ENCODE peak calls at places on chromosomes 1 and 21, in eight cellular contexts. Z is uterus, M is colonic mucosa, P is AG10803, T is mucosa of descending colon, F is WERI-Rb-1, A is body of pancreas, C is NB4. I is an unnamed sample.

GRCh38 chr1:210446479-210446878 is 117.8 kb downstream of the HHAT start:
- DNase-seq in Z (no peak), M (no peak), P (no peak), T (no peak), F (peak), A (no peak), C (peak), I (no peak)

GRCh38 chr1:23824711-23825075 is 536 bp downstream of the HMGCL start:
- DNase-seq in Z (no peak), M (no peak), P (no peak), T (no peak), F (no peak), A (no peak), C (no peak), I (no peak)

GRCh38 chr1:245800901-245801605 is 646.3 kb downstream of the KIF26B start:
- DNase-seq in Z (no peak), M (no peak), P (no peak), T (no peak), F (no peak), A (no peak), C (no peak), I (peak)

GRCh38 chr1:207097871-207098324 is 6.1 kb upstream of the C4BPA start:
- DNase-seq in Z (no peak), M (no peak), P (no peak), T (no peak), F (no peak), A (no peak), C (no peak), I (no peak)

GRCh38 chr1:2151906-2152305 is 42.7 kb downstream of the FAAP20 start:
- DNase-seq in Z (no peak), M (no peak), P (no peak), T (no peak), F (no peak), A (no peak), C (no peak), I (no peak)

GRCh38 chr1:56435434-56436337 is 143.7 kb downstream of the PLPP3 start:
- DNase-seq in Z (no peak), M (no peak), P (no peak), T (no peak), F (peak), A (no peak), C (no peak), I (no peak)

GRCh38 chr1:21931171-21932093 is 5.7 kb downstream of the HSPG2 start:
- DNase-seq in Z (peak), M (peak), P (peak), T (peak), F (no peak), A (peak), C (peak), I (peak)

GRCh38 chr21:45725844-45726200 is 82.3 kb downstream of the PCBP3 start:
- DNase-seq in Z (no peak), M (no peak), P (no peak), T (no peak), F (no peak), A (no peak), C (no peak), I (no peak)

GRCh38 chr1:117225931-117226330 is 15.2 kb upstream of the VTCN1 start:
- DNase-seq in Z (no peak), M (no peak), P (no peak), T (no peak), F (no peak), A (no peak), C (no peak), I (no peak)

GRCh38 chr1:22469219-22469618 is 17.6 kb downstream of the ZBTB40 start:
- DNase-seq in Z (no peak), M (no peak), P (no peak), T (no peak), F (no peak), A (peak), C (no peak), I (no peak)

GRCh38 chr1:27436204-27437159 is 44.1 kb downstream of the GPR3 start:
- DNase-seq in Z (no peak), M (peak), P (peak), T (no peak), F (no peak), A (no peak), C (peak), I (no peak)

GRCh38 chr1:147851149-147851548 is 51.4 kb upstream of the GJA8 start:
- DNase-seq in Z (no peak), M (no peak), P (no peak), T (no peak), F (no peak), A (no peak), C (no peak), I (no peak)

GRCh38 chr21:42513985-42514882 is 582 bp downstream of the SLC37A1 start:
- DNase-seq in Z (no peak), M (peak), P (no peak), T (peak), F (peak), A (peak), C (peak), I (no peak)

GRCh38 chr1:246460411-246460810 is 46.7 kb downstream of the SMYD3 start:
- DNase-seq in Z (no peak), M (no peak), P (no peak), T (no peak), F (no peak), A (no peak), C (no peak), I (no peak)

GRCh38 chr1:33327587-33328325 is 6.9 kb upstream of the A3GALT2 start:
- DNase-seq in Z (peak), M (no peak), P (peak), T (no peak), F (no peak), A (peak), C (peak), I (peak)

GRCh38 chr1:109482796-109483638 is 688 bp upstream of the ATXN7L2 start:
- DNase-seq in Z (peak), M (no peak), P (no peak), T (peak), F (peak), A (peak), C (no peak), I (no peak)

GRCh38 chr1:34650090-34650489 is 104.8 kb upstream of the GJB5 start:
- DNase-seq in Z (no peak), M (no peak), P (no peak), T (no peak), F (no peak), A (no peak), C (no peak), I (no peak)

GRCh38 chr1:46687910-46688509 is 16.4 kb downstream of the TEX38 start:
- DNase-seq in Z (no peak), M (no peak), P (no peak), T (peak), F (no peak), A (no peak), C (no peak), I (no peak)

DNA sequence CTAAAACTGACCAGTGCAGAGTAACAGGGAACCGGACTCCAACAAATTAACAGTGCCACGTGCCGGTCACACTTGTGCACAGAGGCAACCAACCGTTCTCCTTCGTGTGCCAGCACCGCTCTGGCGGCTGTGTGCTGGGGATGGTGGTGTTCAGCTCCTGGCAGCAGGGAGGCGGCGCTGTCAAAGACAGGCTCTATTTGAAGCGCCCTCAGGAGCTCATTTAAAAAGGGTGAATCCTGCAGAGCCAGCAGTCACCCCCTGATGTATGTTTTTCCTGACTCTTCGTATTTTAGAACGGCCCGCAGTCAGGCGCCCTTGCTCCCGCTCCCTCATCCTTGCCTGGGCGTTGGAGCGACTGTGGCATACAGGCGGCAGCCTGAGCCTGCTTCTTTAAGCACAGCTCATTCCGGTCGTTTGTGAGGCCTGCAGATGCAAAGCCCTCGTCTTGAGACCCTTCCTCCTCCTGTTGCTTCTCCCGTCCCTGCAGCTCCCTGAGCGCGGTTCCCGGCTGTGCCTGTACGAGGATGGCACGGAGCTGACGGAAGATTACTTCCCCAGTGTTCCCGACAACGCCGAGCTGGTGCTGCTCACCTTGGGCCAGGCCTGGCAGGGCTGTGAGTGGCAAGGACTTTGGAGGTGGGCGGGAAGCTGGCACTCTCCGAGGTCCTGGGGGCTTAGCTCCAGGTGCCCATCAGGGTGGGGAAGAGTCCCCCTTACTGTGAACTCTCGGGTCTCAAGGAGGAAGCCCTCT is 1.1 kb downstream of the DFFB start:
- DNase-seq in Z (no peak), M (no peak), P (peak), T (peak), F (peak), A (peak), C (peak), I (no peak)
- TF ChIP-seq CTCF in Z (no peak), M (no peak), P (peak), T (no peak), F (peak), A (no peak), C (no peak), I (peak)

GRCh38 chr1:4046836-4047461 is 146.9 kb upstream of the C1orf174 start:
- DNase-seq in Z (no peak), M (no peak), P (no peak), T (no peak), F (no peak), A (no peak), C (no peak), I (no peak)

GRCh38 chr1:4045397-4046010 is 145.4 kb upstream of the C1orf174 start:
- DNase-seq in Z (no peak), M (no peak), P (no peak), T (no peak), F (no peak), A (no peak), C (no peak), I (no peak)

GRCh38 chr1:4048921-4049320 is 148.8 kb upstream of the C1orf174 start:
- DNase-seq in Z (no peak), M (no peak), P (no peak), T (no peak), F (no peak), A (no peak), C (no peak), I (no peak)

GRCh38 chr1:4048076-4048475 is 148.0 kb upstream of the C1orf174 start:
- DNase-seq in Z (no peak), M (no peak), P (no peak), T (no peak), F (no peak), A (no peak), C (no peak), I (no peak)

DNA sequence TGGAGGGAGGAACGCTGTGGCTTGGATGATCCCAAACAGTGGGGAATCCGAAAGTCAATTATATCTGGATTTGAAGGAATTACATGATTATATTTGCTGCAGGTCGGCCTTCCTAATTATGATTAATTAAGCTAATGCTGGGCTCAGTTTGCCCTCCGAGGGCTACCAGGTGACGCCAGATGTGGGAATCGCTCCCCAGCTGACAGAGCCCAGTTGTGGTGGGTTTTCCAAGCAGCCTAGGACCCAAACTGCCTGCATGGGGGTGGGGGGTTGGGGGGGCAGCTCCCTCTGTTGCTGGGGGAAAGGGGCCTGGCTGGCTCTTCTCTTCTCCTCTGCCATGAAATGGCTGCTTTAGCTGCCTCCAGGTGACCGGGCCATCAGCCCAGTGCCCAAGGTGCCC is 147.6 kb upstream of the C1orf174 start:
- DNase-seq in Z (no peak), M (no peak), P (no peak), T (no peak), F (no peak), A (no peak), C (no peak), I (no peak)
- H3K4me3 ChIP-seq in Z (no peak), M (no peak), P (no peak), T (no peak), F (no peak), A (no peak), C (no peak), I (no peak)

DNA sequence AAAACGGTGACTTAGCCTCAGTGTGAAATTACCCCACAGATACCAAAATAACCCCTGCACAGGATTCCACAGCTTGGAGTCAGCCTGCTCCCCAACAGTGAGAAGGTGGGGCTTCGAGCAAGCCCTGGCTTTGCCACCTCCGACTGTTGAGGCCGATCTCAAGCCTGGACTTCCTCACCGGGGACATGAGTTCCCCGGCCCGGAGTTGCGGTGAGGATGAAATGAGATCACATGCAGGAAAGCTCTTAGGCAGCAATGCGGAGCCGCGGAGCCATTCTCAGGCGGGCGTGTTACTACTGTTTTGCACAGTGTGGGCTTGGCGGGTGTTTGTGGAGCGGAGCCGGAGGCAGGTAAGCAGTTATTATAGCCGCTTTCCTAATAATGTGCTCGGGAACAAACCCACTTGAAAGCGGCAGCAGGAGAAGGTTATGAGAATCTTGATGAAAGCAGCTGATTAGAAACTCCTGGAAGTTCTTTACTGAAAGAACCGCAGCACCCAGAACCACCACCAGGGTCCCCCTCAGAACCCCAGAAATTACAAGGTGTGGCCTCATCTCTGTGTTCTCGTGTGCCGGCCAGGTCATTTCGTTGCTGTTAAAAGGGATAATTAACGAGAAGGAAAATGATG is 3.9 kb upstream of the CLSTN1 start:
- DNase-seq in Z (no peak), M (no peak), P (no peak), T (peak), F (no peak), A (no peak), C (peak), I (peak)
- TF ChIP-seq CTCF in Z (no peak), M (no peak), P (peak), T (no peak), F (peak), A (no peak), C (peak), I (peak)

GRCh38 chr1:169515641-169516040 is 29.9 kb upstream of the SLC19A2 start:
- DNase-seq in Z (no peak), M (no peak), P (no peak), T (no peak), F (no peak), A (no peak), C (no peak), I (no peak)
- H3K4me3 ChIP-seq in Z (no peak), M (no peak), P (no peak), T (no peak), F (no peak), A (no peak), C (no peak), I (no peak)

DNA sequence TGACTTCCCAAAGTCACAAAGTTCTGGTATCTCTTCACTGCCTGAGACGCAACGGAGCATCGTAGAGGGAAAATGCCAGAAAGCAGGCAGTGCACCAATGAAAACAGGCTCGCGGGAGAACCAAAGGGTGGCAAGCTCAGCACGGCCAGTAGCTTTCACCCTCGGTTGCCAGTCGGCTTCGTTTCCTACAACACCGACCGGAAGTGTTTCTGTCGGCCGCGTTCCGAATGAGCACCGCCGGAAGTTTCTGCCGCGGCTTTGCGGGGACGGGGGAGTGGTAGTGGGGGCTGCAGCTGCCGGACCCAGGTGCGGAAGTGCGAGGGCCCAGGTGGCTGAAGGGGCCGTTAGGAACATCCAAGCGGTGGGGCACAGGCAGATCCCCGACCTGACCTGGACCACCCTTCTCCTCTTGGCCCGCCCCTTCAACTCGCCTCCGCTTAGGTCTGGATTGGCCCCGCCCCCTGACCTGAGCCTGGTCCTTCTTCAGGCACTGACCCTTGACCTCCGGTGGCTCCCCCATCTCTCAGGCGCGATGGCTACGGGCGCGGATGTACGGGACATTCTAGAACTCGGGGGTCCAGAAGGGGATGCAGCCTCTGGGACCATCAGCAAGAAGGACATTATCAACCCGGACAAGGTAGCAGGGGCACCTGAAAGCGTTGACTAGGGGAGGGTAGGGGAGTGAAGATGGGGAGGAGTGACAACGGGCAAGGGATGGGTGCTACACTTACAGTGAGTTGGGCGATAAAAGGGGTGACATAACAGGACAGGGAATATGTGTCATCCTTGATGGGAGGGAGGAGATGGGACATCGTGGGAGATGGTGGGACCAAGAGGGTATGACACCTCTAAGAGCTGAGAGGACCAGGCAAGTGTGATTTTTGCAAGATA is at the start of gene DMAP1:
- DNase-seq in Z (peak), M (peak), P (peak), T (peak), F (peak), A (peak), C (peak), I (peak)
- TF ChIP-seq CTCF in Z (peak), M (no peak), P (peak), T (no peak), F (no peak), A (peak), C (no peak), I (no peak)

GRCh38 chr1:81226603-81226928 is 574.2 kb upstream of the ADGRL2 start:
- DNase-seq in Z (no peak), M (no peak), P (no peak), T (no peak), F (no peak), A (no peak), C (no peak), I (no peak)
- H3K4me3 ChIP-seq in Z (no peak), M (no peak), P (no peak), T (no peak), F (no peak), A (no peak), C (no peak), I (no peak)

DNA sequence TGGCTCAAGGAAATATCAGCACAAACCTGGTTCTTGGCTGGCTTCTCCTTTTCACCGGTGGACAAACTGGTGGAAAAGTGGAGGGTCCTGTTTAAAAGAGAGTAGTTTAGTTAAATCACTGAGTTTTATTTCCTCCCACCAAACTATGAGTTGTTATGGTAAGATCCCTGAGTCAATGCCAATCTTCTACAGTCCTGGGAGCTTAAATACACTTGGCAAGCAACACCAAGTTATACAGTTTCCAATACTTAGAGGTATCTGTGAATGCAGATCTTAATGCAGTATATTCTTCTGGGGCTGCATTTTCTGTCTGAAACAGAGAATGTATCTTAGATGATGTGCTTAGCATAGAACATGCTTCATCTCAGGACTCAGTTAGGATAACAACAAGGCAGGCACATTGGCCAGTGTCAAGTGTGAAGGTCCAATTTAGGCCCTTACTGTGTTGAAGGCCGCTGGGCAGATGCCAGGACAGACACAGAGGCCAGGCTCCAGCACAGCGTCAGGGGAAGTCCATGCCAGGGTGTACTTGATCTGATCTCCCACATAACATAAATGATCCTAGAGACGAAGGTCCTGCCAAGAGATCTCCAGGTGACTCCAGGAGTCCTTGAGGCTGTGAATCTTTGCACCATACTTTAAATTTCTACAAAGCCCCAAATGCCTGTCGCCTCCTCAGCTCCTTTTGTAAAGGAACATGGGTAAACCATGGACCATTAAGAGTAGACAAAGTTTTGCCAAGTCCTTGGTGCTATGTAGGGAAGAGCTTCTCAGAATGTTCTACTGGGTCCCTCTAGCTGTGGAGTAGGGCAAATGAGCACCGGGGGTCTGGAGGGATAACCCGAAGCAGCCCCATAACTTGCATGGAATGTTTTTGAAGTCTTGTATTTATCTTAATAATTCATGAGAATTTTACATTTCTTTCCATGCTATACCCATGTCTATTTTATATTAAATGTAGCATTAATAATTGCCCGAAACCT is 76.8 kb downstream of the KCNJ15 start:
- DNase-seq in Z (no peak), M (no peak), P (no peak), T (no peak), F (no peak), A (no peak), C (peak), I (no peak)
- TF ChIP-seq CTCF in Z (no peak), M (no peak), P (peak), T (no peak), F (peak), A (no peak), C (peak), I (peak)